ENCODE peak calls at places on chromosomes 7 and 10, in five cellular contexts. T is testis, I is body of pancreas, C is tibial nerve, J is ovary. G is an unnamed sample. For H3K36me3, the result is how much of the 10 kb centered on the place peaks cover.

GRCh38 chr10:102117391-102118159 is 2.6 kb downstream of the LDB1 start:
- DNase-seq in J (peak), T (peak), C (peak), I (peak), G (no peak)

GRCh38 chr10:52451817-52452216 is 137.7 kb downstream of the DKK1 start:
- DNase-seq in C (no peak), I (no peak), J (no peak), T (no peak), G (no peak)

GRCh38 chr10:132360766-132361447 is 28.9 kb downstream of the LRRC27 start:
- DNase-seq in J (no peak), T (peak), I (peak), C (no peak), G (no peak)

GRCh38 chr7:50331564-50332208 is 27.2 kb downstream of the IKZF1 start:
- DNase-seq in I (no peak), J (no peak), T (no peak), C (no peak), G (no peak)

GRCh38 chr10:61981460-61981859 is 80.0 kb downstream of the ARID5B start:
- DNase-seq in J (no peak), C (no peak), I (no peak), T (no peak), G (no peak)

GRCh38 chr7:10889266-10889898 is 84.3 kb upstream of the PHF14 start:
- DNase-seq in C (no peak), T (peak), J (no peak), I (peak), G (no peak)

GRCh38 chr7:69892790-69893189 is 294.5 kb downstream of the AUTS2 start:
- DNase-seq in C (no peak), J (no peak), T (no peak), I (no peak), G (no peak)

GRCh38 chr10:113960617-113961260 is 82.9 kb upstream of the ADRB1 start:
- DNase-seq in J (no peak), I (no peak), C (no peak), T (no peak), G (no peak)

GRCh38 chr7:116525298-116525912 is 569 bp downstream of the CAV1 start:
- DNase-seq in C (peak), I (peak), T (peak), J (peak), G (no peak)

GRCh38 chr10:52011113-52011512 is 303.0 kb upstream of the DKK1 start:
- DNase-seq in C (no peak), T (no peak), I (no peak), J (no peak), G (no peak)

GRCh38 chr7:80584778-80585177 is 53.7 kb upstream of the CD36 start:
- DNase-seq in I (peak), J (no peak), T (no peak), C (no peak), G (no peak)

GRCh38 chr7:135321556-135321955 is 87.9 kb downstream of the STRA8 start:
- DNase-seq in I (no peak), C (no peak), J (no peak), T (no peak), G (no peak)

GRCh38 chr7:51647931-51648351 is 331.3 kb upstream of the COBL start:
- DNase-seq in T (peak), C (no peak), J (peak), I (peak), G (no peak)

GRCh38 chr7:7002416-7003062 is 176.5 kb upstream of the CCZ1B start:
- DNase-seq in C (no peak), I (no peak), T (no peak), J (no peak), G (no peak)

GRCh38 chr10:114507449-114507848 is 103.1 kb upstream of the AFAP1L2 start:
- DNase-seq in J (peak), T (no peak), C (peak), I (peak), G (no peak)

GRCh38 chr7:75066521-75066920 is 7.1 kb downstream of the RCC1L start:
- DNase-seq in I (no peak), C (no peak), T (no peak), J (no peak), G (no peak)

GRCh38 chr7:44138698-44139097 is 2.4 kb downstream of the MYL7 start:
- DNase-seq in J (no peak), I (peak), C (no peak), T (no peak), G (no peak)

GRCh38 chr7:28389504-28390385 is 22.6 kb upstream of the CREB5 start:
- DNase-seq in T (no peak), I (no peak), J (no peak), C (no peak), G (no peak)

GRCh38 chr7:131556055-131556911 is at the start of gene PODXL:
- DNase-seq in I (peak), C (no peak), T (peak), J (peak), G (no peak)

GRCh38 chr7:151999337-152000090 is 26.0 kb upstream of the GALNT11 start:
- DNase-seq in C (no peak), J (no peak), T (no peak), I (no peak), G (no peak)

GRCh38 chr10:33254556-33255160 is 79.8 kb downstream of the NRP1 start:
- DNase-seq in J (no peak), T (no peak), C (no peak), I (no peak), G (no peak)

GRCh38 chr10:33253411-33253810 is 81.1 kb downstream of the NRP1 start:
- DNase-seq in J (no peak), T (no peak), I (no peak), C (no peak), G (no peak)

GRCh38 chr10:33252324-33252723 is 82.1 kb downstream of the NRP1 start:
- DNase-seq in T (no peak), C (no peak), I (no peak), J (no peak), G (no peak)

GRCh38 chr10:33249659-33250058 is 84.8 kb downstream of the NRP1 start:
- DNase-seq in J (no peak), T (no peak), I (no peak), C (no peak), G (no peak)

GRCh38 chr10:33252794-33253203 is 81.7 kb downstream of the NRP1 start:
- DNase-seq in I (no peak), J (no peak), C (no peak), T (no peak), G (no peak)
- H3K36me3 ChIP-seq in I (under half), J (under half), C (under half), T (under half), G (under half)

GRCh38 chr10:13316635-13317311 is 16.9 kb upstream of the PHYH start:
- DNase-seq in C (no peak), T (no peak), J (no peak), I (no peak), G (no peak)
- H3K27ac ChIP-seq in C (no peak), T (no peak), J (no peak), I (no peak), G (no peak)

DNA sequence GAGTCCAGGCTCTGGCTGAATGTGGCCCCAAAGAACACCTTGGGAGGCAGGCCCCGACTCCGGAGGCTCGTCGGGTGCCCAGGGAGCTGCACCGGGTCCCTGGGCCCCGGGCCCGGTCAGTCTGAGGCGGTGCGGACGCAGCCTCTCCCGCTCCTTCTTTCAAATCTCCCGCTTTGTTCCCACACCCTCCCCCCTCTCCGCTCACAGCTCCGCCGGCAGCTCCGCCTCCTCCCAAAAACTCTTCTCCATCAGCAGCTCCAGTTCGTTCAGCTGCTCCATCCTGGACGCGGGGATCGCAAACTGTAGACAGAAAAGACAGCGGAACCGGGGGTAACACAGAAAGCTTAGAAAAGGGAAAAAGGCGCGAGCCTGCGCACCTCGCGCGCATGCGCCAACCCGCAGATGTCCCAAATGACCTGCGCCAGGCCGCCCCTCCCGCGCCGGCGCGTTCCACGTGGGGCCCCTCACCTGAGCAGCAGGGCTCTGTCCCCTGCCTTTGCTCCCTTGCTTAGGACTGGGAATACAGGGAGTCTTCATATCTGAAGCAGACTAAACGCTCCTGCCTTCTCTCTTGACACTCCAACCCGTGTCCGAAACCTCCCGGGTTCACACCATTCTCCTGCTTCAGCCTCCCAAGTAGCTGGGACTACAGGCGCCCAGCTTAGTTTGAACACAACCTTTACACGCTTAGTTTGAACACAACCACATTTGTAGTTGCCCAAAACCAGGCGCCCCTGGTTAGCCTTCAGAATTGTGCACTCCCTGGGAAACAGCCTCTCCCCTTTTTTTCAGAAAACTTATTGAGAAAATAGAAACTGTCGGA is at the start of gene DNA2:
- DNase-seq in C (no peak), T (peak), J (peak), I (peak), G (no peak)
- TF ChIP-seq POLR2A in C (no peak), T (no peak), J (no peak), I (no peak), G (no peak)

DNA sequence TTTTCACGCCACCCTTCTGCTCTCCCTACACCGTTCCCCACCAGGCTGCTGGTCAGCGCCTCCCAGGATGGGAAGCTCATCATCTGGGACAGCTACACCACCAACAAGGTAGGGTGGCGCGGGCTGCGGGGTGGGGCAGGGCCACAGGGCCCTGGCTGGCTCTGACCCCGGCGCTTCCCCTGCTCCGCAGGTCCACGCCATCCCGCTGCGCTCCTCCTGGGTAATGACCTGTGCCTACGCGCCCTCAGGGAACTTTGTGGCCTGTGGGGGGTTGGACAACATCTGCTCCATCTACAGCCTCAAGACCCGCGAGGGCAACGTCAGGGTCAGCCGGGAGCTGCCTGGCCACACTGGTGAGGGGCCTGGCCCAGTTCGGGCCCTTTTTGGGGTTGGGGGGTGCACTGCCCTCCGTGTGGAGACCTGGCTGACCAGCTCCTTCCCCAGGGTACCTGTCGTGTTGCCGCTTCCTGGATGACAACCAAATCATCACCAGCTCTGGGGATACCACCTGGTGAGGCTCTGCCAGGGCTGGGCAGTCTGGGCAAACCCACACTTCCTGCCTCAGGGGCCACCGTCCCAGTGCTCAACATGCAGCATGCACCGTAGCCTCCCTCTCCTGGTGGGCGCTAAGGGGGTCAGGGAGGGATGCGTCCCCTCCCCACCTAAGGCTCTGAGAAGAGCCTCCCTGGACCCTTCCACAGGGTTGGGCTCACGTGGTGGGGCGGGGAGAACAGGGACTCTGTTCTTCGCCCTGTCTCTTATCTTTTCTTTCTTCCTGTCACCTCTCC is 4.0 kb downstream of the GNB2 start:
- DNase-seq in J (peak), T (no peak), C (no peak), I (no peak), G (no peak)
- H3K36me3 ChIP-seq in J (under half), T (under half), C (under half), I (under half), G (under half)

G was measured in vagina.